ENCODE peak calls at places on chromosomes 1 and 21, in seven cellular contexts. One of them, this sample, is unnamed.

GRCh38 chr1:63967901-63968300 is 194.1 kb downstream of the ROR1 start:
- DNase-seq in MM.1S: no peak
- DNase-seq in Peyer's patch: no peak
- DNase-seq in cardiac muscle cell: no peak
- DNase-seq in astrocyte: no peak
- DNase-seq in left ventricle myocardium inferior: no peak
- DNase-seq in upper lobe of right lung: no peak
- DNase-seq in this sample: no peak

GRCh38 chr1:200154069-200154767 is 126.7 kb downstream of the NR5A2 start:
- DNase-seq in left ventricle myocardium inferior: no peak
- DNase-seq in MM.1S: peak; percentile 79
- DNase-seq in astrocyte: peak; percentile 8
- DNase-seq in cardiac muscle cell: no peak
- DNase-seq in Peyer's patch: peak; percentile 62
- DNase-seq in upper lobe of right lung: no peak
- DNase-seq in this sample: peak; percentile 19

GRCh38 chr1:18320051-18320450 is 160.7 kb upstream of the KLHDC7A start:
- DNase-seq in upper lobe of right lung: no peak
- DNase-seq in astrocyte: no peak
- DNase-seq in Peyer's patch: no peak
- DNase-seq in cardiac muscle cell: peak; percentile 46
- DNase-seq in left ventricle myocardium inferior: no peak
- DNase-seq in MM.1S: no peak
- DNase-seq in this sample: no peak

GRCh38 chr1:59431566-59432294 is 134.8 kb downstream of the FGGY start:
- DNase-seq in astrocyte: no peak
- DNase-seq in MM.1S: no peak
- DNase-seq in Peyer's patch: no peak
- DNase-seq in left ventricle myocardium inferior: no peak
- DNase-seq in upper lobe of right lung: no peak
- DNase-seq in cardiac muscle cell: no peak
- DNase-seq in this sample: no peak

GRCh38 chr1:156963621-156964020 is 43.2 kb downstream of the LRRC71 start:
- DNase-seq in left ventricle myocardium inferior: peak; percentile 22
- DNase-seq in astrocyte: no peak
- DNase-seq in Peyer's patch: peak; percentile 21
- DNase-seq in upper lobe of right lung: no peak
- DNase-seq in MM.1S: no peak
- DNase-seq in cardiac muscle cell: no peak
- DNase-seq in this sample: peak; percentile 42

GRCh38 chr21:38012700-38013099 is 96.4 kb upstream of the KCNJ6 start:
- DNase-seq in cardiac muscle cell: no peak
- DNase-seq in Peyer's patch: no peak
- DNase-seq in left ventricle myocardium inferior: no peak
- DNase-seq in astrocyte: no peak
- DNase-seq in upper lobe of right lung: no peak
- DNase-seq in MM.1S: peak; percentile 58
- DNase-seq in this sample: no peak

GRCh38 chr1:84406209-84406917 is 8.1 kb downstream of the DNASE2B start:
- DNase-seq in Peyer's patch: no peak
- DNase-seq in MM.1S: no peak
- DNase-seq in cardiac muscle cell: no peak
- DNase-seq in upper lobe of right lung: no peak
- DNase-seq in astrocyte: peak; percentile 41
- DNase-seq in left ventricle myocardium inferior: no peak
- DNase-seq in this sample: no peak

GRCh38 chr21:44888581-44889550 is 15.4 kb upstream of the PTTG1IP start:
- DNase-seq in left ventricle myocardium inferior: peak; percentile 13
- DNase-seq in MM.1S: no peak
- DNase-seq in upper lobe of right lung: no peak
- DNase-seq in Peyer's patch: no peak
- DNase-seq in cardiac muscle cell: no peak
- DNase-seq in astrocyte: no peak
- DNase-seq in this sample: no peak

GRCh38 chr1:12177999-12178441 is 11.2 kb downstream of the TNFRSF1B start:
- DNase-seq in Peyer's patch: peak; percentile 74
- DNase-seq in cardiac muscle cell: no peak
- DNase-seq in MM.1S: no peak
- DNase-seq in astrocyte: peak; percentile 74
- DNase-seq in upper lobe of right lung: peak; percentile 82
- DNase-seq in left ventricle myocardium inferior: peak; percentile 81
- DNase-seq in this sample: peak; percentile 94

GRCh38 chr1:160257411-160258015 is 4.8 kb downstream of the DCAF8 start:
- DNase-seq in astrocyte: no peak
- DNase-seq in upper lobe of right lung: no peak
- DNase-seq in MM.1S: no peak
- DNase-seq in left ventricle myocardium inferior: no peak
- DNase-seq in Peyer's patch: no peak
- DNase-seq in cardiac muscle cell: no peak
- DNase-seq in this sample: no peak

GRCh38 chr1:230495891-230496385 is 69.8 kb upstream of the PGBD5 start:
- DNase-seq in left ventricle myocardium inferior: no peak
- DNase-seq in astrocyte: no peak
- DNase-seq in cardiac muscle cell: no peak
- DNase-seq in upper lobe of right lung: no peak
- DNase-seq in Peyer's patch: no peak
- DNase-seq in MM.1S: peak; percentile 97
- DNase-seq in this sample: no peak

GRCh38 chr21:24110846-24111245 is 1496.4 kb downstream of the MRPL39 start:
- DNase-seq in cardiac muscle cell: no peak
- DNase-seq in left ventricle myocardium inferior: no peak
- DNase-seq in MM.1S: no peak
- DNase-seq in Peyer's patch: no peak
- DNase-seq in upper lobe of right lung: no peak
- DNase-seq in astrocyte: peak; percentile 41
- DNase-seq in this sample: no peak

GRCh38 chr1:152577168-152577567 is 3.1 kb downstream of the LCE3D start:
- DNase-seq in astrocyte: no peak
- DNase-seq in Peyer's patch: no peak
- DNase-seq in cardiac muscle cell: no peak
- DNase-seq in left ventricle myocardium inferior: no peak
- DNase-seq in MM.1S: no peak
- DNase-seq in upper lobe of right lung: no peak
- DNase-seq in this sample: no peak
- H3K9me3 ChIP-seq in astrocyte: no peaks in the 10 kb centered on the region
- H3K9me3 ChIP-seq in Peyer's patch: no peaks in the 10 kb centered on the region
- H3K9me3 ChIP-seq in cardiac muscle cell: no peaks in the 10 kb centered on the region
- H3K9me3 ChIP-seq in left ventricle myocardium inferior: no peaks in the 10 kb centered on the region
- H3K9me3 ChIP-seq in MM.1S: no peaks in the 10 kb centered on the region
- H3K9me3 ChIP-seq in upper lobe of right lung: no peaks in the 10 kb centered on the region
- H3K9me3 ChIP-seq in this sample: no peaks in the 10 kb centered on the region

GRCh38 chr21:46622226-46622625 is 13.2 kb upstream of the PRMT2 start:
- DNase-seq in upper lobe of right lung: peak; percentile 65
- DNase-seq in cardiac muscle cell: no peak
- DNase-seq in MM.1S: no peak
- DNase-seq in astrocyte: no peak
- DNase-seq in left ventricle myocardium inferior: peak; percentile 42
- DNase-seq in Peyer's patch: peak; percentile 20
- DNase-seq in this sample: peak; percentile 56
- H3K27ac ChIP-seq in upper lobe of right lung: peak overlapping the region; percentile 64
- H3K27ac ChIP-seq in cardiac muscle cell: no peak overlapping the region
- H3K27ac ChIP-seq in MM.1S: no peak overlapping the region
- H3K27ac ChIP-seq in astrocyte: no peak overlapping the region
- H3K27ac ChIP-seq in left ventricle myocardium inferior: peak overlapping the region; percentile 55
- H3K27ac ChIP-seq in Peyer's patch: no peak overlapping the region
- H3K27ac ChIP-seq in this sample: peak overlapping the region; percentile 69

DNA sequence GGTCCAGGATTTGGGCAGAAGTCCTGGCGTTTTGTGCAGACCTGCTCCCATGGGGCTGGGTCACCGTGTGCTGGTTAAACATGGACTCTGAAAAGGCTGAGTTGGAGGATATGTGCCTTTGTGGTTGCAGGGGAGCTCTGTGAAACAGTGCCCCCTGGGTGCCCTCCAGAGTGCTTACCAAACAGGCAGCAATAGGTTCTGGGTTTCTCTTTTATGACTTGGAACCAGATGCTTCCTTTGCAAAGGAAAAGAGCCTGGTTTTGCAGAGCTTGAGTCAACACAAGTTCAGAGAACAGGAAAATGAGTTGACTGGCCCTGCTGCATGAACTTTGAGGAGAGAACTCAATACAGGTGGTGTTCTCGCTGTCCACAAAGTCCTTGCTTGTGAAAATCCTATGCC is 288.9 kb downstream of the TM2D1 start:
- DNase-seq in MM.1S: peak; percentile 53
- DNase-seq in left ventricle myocardium inferior: no peak
- DNase-seq in cardiac muscle cell: no peak
- DNase-seq in upper lobe of right lung: no peak
- DNase-seq in astrocyte: no peak
- DNase-seq in Peyer's patch: no peak
- DNase-seq in this sample: no peak
- TF ChIP-seq CTCF in MM.1S: peak; percentile 53
- TF ChIP-seq CTCF in left ventricle myocardium inferior: peak; percentile 35
- TF ChIP-seq CTCF in cardiac muscle cell: peak; percentile 33
- TF ChIP-seq CTCF in upper lobe of right lung: no peak
- TF ChIP-seq CTCF in astrocyte: no peak
- TF ChIP-seq CTCF in Peyer's patch: no peak
- TF ChIP-seq CTCF in this sample: no peak

GRCh38 chr1:40450491-40451237 is 388 bp downstream of the ZFP69B start:
- DNase-seq in cardiac muscle cell: no peak
- DNase-seq in astrocyte: peak; percentile 95
- DNase-seq in upper lobe of right lung: no peak
- DNase-seq in left ventricle myocardium inferior: no peak
- DNase-seq in Peyer's patch: peak; percentile 43
- DNase-seq in MM.1S: no peak
- DNase-seq in this sample: peak; percentile 68
- H3K9me3 ChIP-seq in cardiac muscle cell: no peaks in the 10 kb centered on the region
- H3K9me3 ChIP-seq in astrocyte: peaks cover 20% of the 10 kb centered on the region
- H3K9me3 ChIP-seq in upper lobe of right lung: peaks cover 6% of the 10 kb centered on the region
- H3K9me3 ChIP-seq in left ventricle myocardium inferior: peaks cover 43% of the 10 kb centered on the region
- H3K9me3 ChIP-seq in Peyer's patch: no peaks in the 10 kb centered on the region
- H3K9me3 ChIP-seq in MM.1S: no peaks in the 10 kb centered on the region
- H3K9me3 ChIP-seq in this sample: peaks cover 23% of the 10 kb centered on the region

GRCh38 chr1:103110701-103111100 is 2.4 kb upstream of the COL11A1 start:
- DNase-seq in Peyer's patch: no peak
- DNase-seq in astrocyte: peak; percentile 3
- DNase-seq in cardiac muscle cell: no peak
- DNase-seq in upper lobe of right lung: no peak
- DNase-seq in left ventricle myocardium inferior: no peak
- DNase-seq in MM.1S: no peak
- DNase-seq in this sample: no peak

GRCh38 chr1:103112535-103112934 is 4.2 kb upstream of the COL11A1 start:
- DNase-seq in upper lobe of right lung: no peak
- DNase-seq in left ventricle myocardium inferior: no peak
- DNase-seq in Peyer's patch: no peak
- DNase-seq in astrocyte: peak; percentile 17
- DNase-seq in MM.1S: no peak
- DNase-seq in cardiac muscle cell: no peak
- DNase-seq in this sample: no peak

GRCh38 chr1:103109291-103109920 is 1.1 kb upstream of the COL11A1 start:
- DNase-seq in left ventricle myocardium inferior: no peak
- DNase-seq in upper lobe of right lung: no peak
- DNase-seq in cardiac muscle cell: peak; percentile 12
- DNase-seq in MM.1S: no peak
- DNase-seq in astrocyte: peak; percentile 25
- DNase-seq in Peyer's patch: no peak
- DNase-seq in this sample: no peak

GRCh38 chr1:103108525-103109150 is 316 bp upstream of the COL11A1 start:
- DNase-seq in astrocyte: peak; percentile 56
- DNase-seq in cardiac muscle cell: peak; percentile 92
- DNase-seq in MM.1S: no peak
- DNase-seq in Peyer's patch: no peak
- DNase-seq in upper lobe of right lung: no peak
- DNase-seq in left ventricle myocardium inferior: no peak
- DNase-seq in this sample: no peak

GRCh38 chr1:103111926-103112325 is 3.6 kb upstream of the COL11A1 start:
- DNase-seq in Peyer's patch: no peak
- DNase-seq in left ventricle myocardium inferior: no peak
- DNase-seq in upper lobe of right lung: no peak
- DNase-seq in MM.1S: no peak
- DNase-seq in cardiac muscle cell: no peak
- DNase-seq in astrocyte: no peak
- DNase-seq in this sample: no peak
- H3K27ac ChIP-seq in Peyer's patch: no peak overlapping the region
- H3K27ac ChIP-seq in left ventricle myocardium inferior: no peak overlapping the region
- H3K27ac ChIP-seq in upper lobe of right lung: no peak overlapping the region
- H3K27ac ChIP-seq in MM.1S: no peak overlapping the region
- H3K27ac ChIP-seq in cardiac muscle cell: no peak overlapping the region
- H3K27ac ChIP-seq in astrocyte: no peak overlapping the region
- H3K27ac ChIP-seq in this sample: no peak overlapping the region

GRCh38 chr1:194833111-194833510 is 1646.7 kb upstream of the B3GALT2 start:
- DNase-seq in MM.1S: no peak
- DNase-seq in upper lobe of right lung: no peak
- DNase-seq in Peyer's patch: no peak
- DNase-seq in astrocyte: no peak
- DNase-seq in left ventricle myocardium inferior: no peak
- DNase-seq in cardiac muscle cell: no peak
- DNase-seq in this sample: no peak
- TF ChIP-seq CTCF in MM.1S: no peak
- TF ChIP-seq CTCF in upper lobe of right lung: no peak
- TF ChIP-seq CTCF in Peyer's patch: no peak
- TF ChIP-seq CTCF in astrocyte: no peak
- TF ChIP-seq CTCF in left ventricle myocardium inferior: no peak
- TF ChIP-seq CTCF in cardiac muscle cell: no peak
- TF ChIP-seq CTCF in this sample: no peak

GRCh38 chr21:20618878-20619277 is 379.3 kb upstream of the NCAM2 start:
- DNase-seq in upper lobe of right lung: no peak
- DNase-seq in astrocyte: no peak
- DNase-seq in left ventricle myocardium inferior: no peak
- DNase-seq in Peyer's patch: no peak
- DNase-seq in cardiac muscle cell: no peak
- DNase-seq in MM.1S: peak; percentile 37
- DNase-seq in this sample: no peak
- H3K9me3 ChIP-seq in upper lobe of right lung: no peaks in the 10 kb centered on the region
- H3K9me3 ChIP-seq in astrocyte: no peaks in the 10 kb centered on the region
- H3K9me3 ChIP-seq in left ventricle myocardium inferior: peaks cover 9% of the 10 kb centered on the region
- H3K9me3 ChIP-seq in Peyer's patch: no peaks in the 10 kb centered on the region
- H3K9me3 ChIP-seq in cardiac muscle cell: no peaks in the 10 kb centered on the region
- H3K9me3 ChIP-seq in MM.1S: no peaks in the 10 kb centered on the region
- H3K9me3 ChIP-seq in this sample: no peaks in the 10 kb centered on the region

This sample was measured in CD4-positive, alpha-beta T cell.